ENCODE peak calls at places on chromosomes 6 and 20, in ten cellular contexts. G, P, A, B, K, N, U, F, D and C are unnamed samples.

GRCh38 chr6:31094389-31094881 is 17.9 kb downstream of the C6orf15 start:
- DNase-seq in K (no peak), F (peak; percentile 50), G (no peak), A (peak; percentile 17), N (no peak), U (no peak), D (peak; percentile 22), B (no peak), P (no peak), C (no peak)

GRCh38 chr6:135202821-135203220 is 21.7 kb downstream of the MYB start:
- DNase-seq in A (no peak), U (no peak), K (no peak), B (no peak), G (no peak), N (no peak), P (no peak), D (no peak), F (no peak), C (no peak)

GRCh38 chr6:65221153-65221552 is 485.9 kb downstream of the EYS start:
- DNase-seq in G (no peak), F (no peak), N (no peak), U (no peak), A (no peak), K (no peak), B (no peak), P (no peak), D (no peak), C (no peak)

GRCh38 chr6:89828988-89829590 is 591 bp upstream of the CASP8AP2 start:
- DNase-seq in K (no peak), A (no peak), G (no peak), N (no peak), P (no peak), B (no peak), F (no peak), U (no peak), D (no peak), C (no peak)

GRCh38 chr20:49103647-49104364 is 57.7 kb downstream of the CSE1L start:
- DNase-seq in K (no peak), P (no peak), F (no peak), G (no peak), A (no peak), B (no peak), U (no peak), D (no peak), N (no peak), C (no peak)

GRCh38 chr6:151680846-151681425 is 126.5 kb upstream of the ESR1 start:
- DNase-seq in P (no peak), A (no peak), F (no peak), G (no peak), B (no peak), N (no peak), U (no peak), K (no peak), D (no peak), C (no peak)

GRCh38 chr6:111624391-111625098 is 18.9 kb upstream of the TRAF3IP2 start:
- DNase-seq in F (no peak), N (no peak), G (no peak), K (no peak), U (no peak), A (no peak), D (no peak), P (no peak), B (no peak), C (no peak)

GRCh38 chr6:28794175-28795002 is 129.4 kb downstream of the TRIM27 start:
- DNase-seq in G (no peak), D (peak; percentile 65), K (no peak), B (no peak), N (no peak), U (no peak), F (no peak), A (peak; percentile 73), P (no peak), C (no peak)

GRCh38 chr6:125918681-125919566 is 37.6 kb upstream of the HINT3 start:
- DNase-seq in D (peak; percentile 95), F (peak; percentile 29), N (no peak), K (no peak), A (peak; percentile 96), U (peak; percentile 46), B (no peak), P (no peak), G (peak; percentile 46), C (peak; percentile 73)

GRCh38 chr6:408599-409102 is 17.1 kb downstream of the IRF4 start:
- DNase-seq in D (peak; percentile 52), U (peak; percentile 42), K (no peak), A (no peak), N (no peak), F (no peak), P (no peak), G (no peak), B (peak; percentile 54), C (peak; percentile 74)

GRCh38 chr6:107061125-107062020 is 33.4 kb downstream of the MTRES1 start:
- DNase-seq in K (peak; percentile 26), U (no peak), D (no peak), F (no peak), B (no peak), G (no peak), N (no peak), A (no peak), P (no peak), C (no peak)

GRCh38 chr6:117615981-117616961 is 14.0 kb upstream of the GOPC start:
- DNase-seq in U (no peak), P (no peak), A (no peak), G (no peak), N (no peak), F (no peak), D (peak; percentile 31), B (no peak), K (no peak), C (no peak)

GRCh38 chr20:61371501-61372150 is 119.6 kb downstream of the CDH4 start:
- DNase-seq in B (no peak), D (no peak), N (no peak), U (no peak), A (no peak), K (no peak), G (no peak), F (no peak), P (no peak), C (no peak)

GRCh38 chr6:38722037-38722436 is 6.9 kb downstream of the DNAH8 start:
- DNase-seq in U (no peak), N (no peak), G (no peak), F (no peak), P (no peak), B (no peak), A (no peak), D (no peak), K (no peak), C (no peak)

GRCh38 chr6:38722727-38723334 is 7.7 kb downstream of the DNAH8 start:
- DNase-seq in B (no peak), P (no peak), K (no peak), D (no peak), U (no peak), G (no peak), F (no peak), N (no peak), A (no peak), C (no peak)

GRCh38 chr6:38719358-38719757 is 4.2 kb downstream of the DNAH8 start:
- DNase-seq in N (no peak), G (no peak), K (no peak), D (no peak), F (no peak), B (no peak), A (no peak), U (no peak), P (no peak), C (no peak)

GRCh38 chr6:38716825-38717224 is 1.7 kb downstream of the DNAH8 start:
- DNase-seq in N (no peak), F (no peak), U (no peak), P (no peak), B (no peak), A (no peak), G (no peak), D (no peak), K (no peak), C (no peak)

DNA sequence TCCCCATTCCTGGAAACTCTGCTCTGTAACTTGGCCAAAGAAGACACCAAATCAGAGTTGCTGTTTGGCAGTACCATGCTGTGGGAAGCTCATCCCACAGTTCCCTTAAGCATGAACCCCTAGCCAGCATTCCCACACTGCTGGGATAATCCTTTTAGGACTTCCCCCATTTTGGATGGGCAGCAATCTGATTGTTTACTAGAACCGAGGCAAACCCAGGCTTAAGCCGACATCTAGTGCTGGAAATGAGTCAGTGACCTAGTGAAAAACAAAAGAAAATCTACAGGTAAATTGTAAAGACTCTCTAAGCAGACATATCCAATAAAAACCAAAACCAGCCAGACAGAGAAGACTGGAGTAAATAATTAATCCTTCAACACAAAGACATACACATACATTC is 5.2 kb downstream of the DNAH8 start:
- DNase-seq in F (no peak), D (peak; percentile 7), A (peak; percentile 12), P (no peak), B (no peak), G (no peak), K (no peak), N (no peak), U (no peak), C (no peak)
- TF ChIP-seq CTCF in F (no peak), D (peak; percentile 21), A (peak; percentile 42), P (no peak), B (no peak), G (peak; percentile 26), K (peak; percentile 5), N (no peak), U (no peak), C (no peak)

GRCh38 chr20:41833739-41834138 is 215.6 kb upstream of the CHD6 start:
- DNase-seq in N (no peak), B (no peak), F (no peak), A (no peak), U (no peak), P (no peak), D (no peak), G (no peak), K (no peak), C (no peak)

DNA sequence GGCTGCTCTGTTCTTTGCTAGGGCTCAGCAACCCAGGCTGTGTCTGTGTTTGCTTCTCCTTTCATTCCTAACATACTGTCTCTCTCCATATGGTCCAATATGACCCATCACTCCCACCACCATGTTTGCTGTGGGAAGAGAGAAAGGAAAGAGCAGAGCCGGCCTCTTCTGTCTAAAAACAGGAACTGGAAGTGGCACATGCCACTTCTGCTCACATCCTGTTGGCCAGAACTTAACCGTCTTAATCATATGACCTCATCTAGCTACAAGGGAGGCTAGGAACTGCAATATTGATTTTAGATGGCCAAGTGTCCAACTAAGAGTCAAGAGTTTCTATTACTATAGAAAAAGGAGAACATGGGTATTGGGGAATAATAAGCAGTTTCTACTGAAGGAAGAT is 212.5 kb upstream of the CHD6 start:
- DNase-seq in P (no peak), N (no peak), K (no peak), F (no peak), G (no peak), U (no peak), B (no peak), D (no peak), A (no peak), C (no peak)
- H3K27ac ChIP-seq in P (no peak overlapping the region), N (no peak overlapping the region), K (no peak overlapping the region), F (no peak overlapping the region), G (no peak overlapping the region), U (no peak overlapping the region), B (no peak overlapping the region), D (no peak overlapping the region), A (no peak overlapping the region), C (no peak overlapping the region)

GRCh38 chr6:127690092-127690491 is 113.1 kb downstream of the C6orf58 start:
- DNase-seq in N (no peak), D (peak; percentile 42), F (no peak), U (no peak), G (peak; percentile 1), B (no peak), P (no peak), A (peak; percentile 1), K (no peak), C (no peak)
- TF ChIP-seq CTCF in N (peak; percentile 32), D (peak; percentile 65), F (no peak), U (no peak), G (peak; percentile 71), B (peak; percentile 39), P (no peak), A (peak; percentile 74), K (peak; percentile 42), C (no peak)

GRCh38 chr20:59006864-59007757 is at the start of gene CTSZ:
- DNase-seq in G (no peak), D (peak; percentile 48), K (peak; percentile 91), B (peak; percentile 81), F (peak; percentile 68), U (no peak), N (peak; percentile 69), P (no peak), A (peak; percentile 13), C (no peak)
- H3K27ac ChIP-seq in G (no peak within 1 kb of the TSS), D (no peak within 1 kb of the TSS), K (peak within 1 kb of the TSS; percentile 98), B (peak within 1 kb of the TSS; percentile 95), F (peak within 1 kb of the TSS; percentile 92), U (peak within 1 kb of the TSS; percentile 94), N (peak within 1 kb of the TSS; percentile 61), P (peak within 1 kb of the TSS; percentile 82), A (peak within 1 kb of the TSS; percentile 40), C (peak within 1 kb of the TSS; percentile 89)